ENCODE peak calls at places on chromosomes 6 and 20, in five cellular contexts. D is HepG2, G is IMR-90, B is GM12878, W is K562. O is an unnamed sample.
A peak's percentile ranks its signal among the peaks of the same experiment; 100 is the strongest.

GRCh38 chr6:18674346-18674745 is 287.2 kb downstream of the RNF144B start:
- DNase-seq in D (no peak), W (no peak), G (no peak), B (no peak), O (no peak)

GRCh38 chr6:142275146-142276006 is 26.4 kb upstream of the ADGRG6 start:
- DNase-seq in W (no peak), D (no peak), G (peak; percentile 73), B (no peak), O (no peak)

GRCh38 chr6:168209420-168209819 is 110.2 kb downstream of the DACT2 start:
- DNase-seq in B (no peak), W (no peak), D (no peak), G (no peak), O (no peak)

GRCh38 chr6:139164001-139164400 is 29.1 kb downstream of the HECA start:
- DNase-seq in G (no peak), D (no peak), W (no peak), B (no peak), O (no peak)

GRCh38 chr6:73487473-73487872 is 25.9 kb downstream of the MTO1 start:
- DNase-seq in G (no peak), D (no peak), B (no peak), W (no peak), O (no peak)

GRCh38 chr20:19993937-19994667 is 23.1 kb upstream of the NAA20 start:
- DNase-seq in G (peak; percentile 76), W (no peak), D (no peak), B (no peak), O (no peak)

GRCh38 chr20:45283529-45284065 is 23.0 kb upstream of the RBPJL start:
- DNase-seq in B (no peak), G (no peak), W (no peak), D (no peak), O (no peak)

GRCh38 chr20:62618622-62619529 is 23.4 kb upstream of the SLCO4A1 start:
- DNase-seq in B (no peak), G (no peak), D (no peak), W (no peak), O (no peak)

GRCh38 chr20:17616480-17617211 is 46.8 kb downstream of the DSTN start:
- DNase-seq in D (no peak), B (no peak), G (no peak), W (no peak), O (peak; percentile 5)

GRCh38 chr6:25022140-25022553 is 86.4 kb upstream of the RIPOR2 start:
- DNase-seq in W (no peak), B (no peak), D (no peak), G (peak; percentile 77), O (no peak)

GRCh38 chr20:9837634-9838033 is 1.2 kb downstream of the PAK5 start:
- DNase-seq in G (no peak), D (no peak), B (no peak), W (no peak), O (no peak)

GRCh38 chr6:15399651-15400470 is 154.0 kb downstream of the JARID2 start:
- DNase-seq in B (no peak), D (no peak), W (peak; percentile 82), G (peak; percentile 82), O (peak; percentile 89)

GRCh38 chr6:12313311-12313991 is 23.3 kb downstream of the EDN1 start:
- DNase-seq in D (no peak), G (no peak), B (no peak), W (no peak), O (no peak)

GRCh38 chr6:36820700-36821580 is 18.3 kb downstream of the CPNE5 start:
- DNase-seq in G (peak; percentile 64), D (no peak), B (no peak), W (peak; percentile 87), O (no peak)

GRCh38 chr6:157054531-157054979 is 268.8 kb downstream of the TMEM242 start:
- DNase-seq in D (no peak), G (no peak), W (no peak), B (no peak), O (no peak)

GRCh38 chr20:3352203-3352602 is 55.3 kb downstream of the DNAAF9 start:
- DNase-seq in D (no peak), B (no peak), G (no peak), W (no peak), O (no peak)

GRCh38 chr6:129493396-129493902 is 216.5 kb downstream of the ARHGAP18 start:
- DNase-seq in B (no peak), G (peak; percentile 78), W (no peak), D (peak; percentile 23), O (no peak)

GRCh38 chr20:17966432-17967312 is 1.9 kb downstream of the SNX5 start:
- DNase-seq in G (peak; percentile 42), D (peak; percentile 67), W (no peak), B (no peak), O (peak; percentile 55)

GRCh38 chr20:37997516-37997915 is 35.7 kb downstream of the TTI1 start:
- DNase-seq in W (no peak), D (no peak), G (no peak), B (no peak), O (no peak)

GRCh38 chr20:52847739-52848359 is 124.3 kb upstream of the TSHZ2 start:
- DNase-seq in W (no peak), B (no peak), D (no peak), G (no peak), O (no peak)

GRCh38 chr6:88856566-88856965 is 106.9 kb downstream of the RNGTT start:
- DNase-seq in G (peak; percentile 23), D (no peak), W (no peak), B (no peak), O (no peak)

GRCh38 chr6:27608916-27609883 is 136.3 kb upstream of the ZNF184 start:
- DNase-seq in W (peak; percentile 56), B (peak; percentile 56), D (peak; percentile 61), G (peak; percentile 60), O (no peak)

GRCh38 chr20:14384820-14385740 is 47.7 kb upstream of the FLRT3 start:
- DNase-seq in G (no peak), B (no peak), W (no peak), D (no peak), O (no peak)

GRCh38 chr6:166738778-166739654 is 112.0 kb upstream of the RPS6KA2 start:
- DNase-seq in B (no peak), W (no peak), D (no peak), G (peak; percentile 16), O (no peak)

GRCh38 chr6:142686719-142686996 is 258.3 kb downstream of the HIVEP2 start:
- DNase-seq in G (no peak), W (no peak), B (no peak), D (no peak), O (no peak)

GRCh38 chr6:139894271-139894670 is 519.8 kb upstream of the CITED2 start:
- DNase-seq in B (no peak), D (no peak), W (no peak), G (no peak), O (no peak)

GRCh38 chr6:16222826-16223225 is 15.6 kb upstream of the GMPR start:
- DNase-seq in D (no peak), W (no peak), B (no peak), G (no peak), O (no peak)

GRCh38 chr6:78093861-78094360 is 441.1 kb downstream of the MEI4 start:
- DNase-seq in G (no peak), B (no peak), D (no peak), W (no peak), O (no peak)

GRCh38 chr20:8856668-8857067 is 212.2 kb upstream of the PLCB4 start:
- DNase-seq in D (no peak), B (no peak), W (no peak), G (no peak), O (no peak)

GRCh38 chr20:58512808-58513552 is 2.2 kb downstream of the APCDD1L start:
- DNase-seq in B (no peak), D (no peak), W (no peak), G (no peak), O (peak; percentile 48)

GRCh38 chr6:35073211-35073610 is 67.9 kb downstream of the TCP11 start:
- DNase-seq in G (no peak), W (no peak), B (no peak), D (no peak), O (no peak)

GRCh38 chr6:35072051-35072697 is 69.0 kb downstream of the TCP11 start:
- DNase-seq in W (no peak), D (no peak), G (no peak), B (no peak), O (no peak)

GRCh38 chr6:35070111-35070510 is 71.0 kb downstream of the TCP11 start:
- DNase-seq in D (no peak), G (no peak), B (no peak), W (no peak), O (no peak)

GRCh38 chr6:35072698-35073055 is 68.5 kb downstream of the TCP11 start:
- DNase-seq in G (no peak), D (no peak), W (no peak), B (no peak), O (no peak)

GRCh38 chr6:35071347-35071994 is 69.7 kb downstream of the TCP11 start:
- DNase-seq in G (no peak), W (no peak), B (no peak), D (no peak), O (no peak)
- TF ChIP-seq MXI1 in G (no peak), W (no peak), B (no peak), D (no peak), O (no peak)

GRCh38 chr6:42762950-42763349 is 17.0 kb upstream of the TBCC start:
- DNase-seq in B (no peak), D (no peak), G (no peak), W (no peak), O (no peak)
- TF ChIP-seq MXI1 in B (no peak), D (no peak), G (no peak), W (no peak), O (no peak)

DNA sequence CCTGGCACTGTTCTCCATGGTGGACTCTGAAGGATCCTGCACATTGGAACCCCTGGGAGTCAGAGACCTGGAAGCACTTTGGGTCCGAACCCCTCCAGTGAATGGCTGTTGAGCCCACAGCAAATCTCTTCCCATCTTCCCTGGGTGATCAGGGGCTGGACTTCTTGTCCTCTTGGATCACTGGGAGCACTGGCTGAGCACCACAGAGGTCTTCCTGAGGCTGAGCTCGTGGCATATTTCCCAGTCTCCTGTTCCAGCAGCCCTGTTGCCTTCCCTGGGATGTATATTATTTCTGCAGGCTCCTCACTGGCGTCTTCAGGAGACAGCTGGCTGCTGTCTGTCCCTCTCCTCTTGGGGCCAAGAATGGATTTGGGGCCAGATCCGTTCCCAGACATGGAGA is 43.3 kb downstream of the PTK7 start:
- DNase-seq in D (no peak), G (no peak), W (no peak), B (no peak), O (no peak)
- TF ChIP-seq MXI1 in D (no peak), G (no peak), W (no peak), B (no peak), O (no peak)

GRCh38 chr6:34373511-34373910 is 19.0 kb downstream of the NUDT3 start:
- DNase-seq in W (no peak), B (no peak), G (no peak), D (no peak), O (no peak)

GRCh38 chr6:34375833-34376232 is 16.6 kb downstream of the NUDT3 start:
- DNase-seq in B (no peak), W (no peak), G (no peak), D (no peak), O (no peak)

GRCh38 chr6:34377984-34378383 is 14.5 kb downstream of the NUDT3 start:
- DNase-seq in B (no peak), W (no peak), D (no peak), G (peak; percentile 22), O (no peak)

GRCh38 chr6:34370371-34370770 is 22.1 kb downstream of the NUDT3 start:
- DNase-seq in G (no peak), B (no peak), W (no peak), D (no peak), O (no peak)

GRCh38 chr6:34374112-34374907 is 18.2 kb downstream of the NUDT3 start:
- DNase-seq in B (no peak), G (no peak), D (no peak), W (no peak), O (no peak)
- TF ChIP-seq MXI1 in B (no peak), G (no peak), D (no peak), W (no peak), O (no peak)

GRCh38 chr6:125792172-125792571 is 1.4 kb downstream of the NCOA7 start:
- DNase-seq in D (no peak), B (no peak), G (no peak), W (no peak), O (no peak)
- TF ChIP-seq MXI1 in D (no peak), B (no peak), G (no peak), W (no peak), O (no peak)

O was measured in SK-N-SH.